ENCODE peak calls at places on chromosomes 13 and 19, in seven cellular contexts. D is A549, Y is endothelial cell of umbilical vein, E is HCT116, M is K562, T is H1, R is GM12878. Q is an unnamed sample.

GRCh38 chr13:102012299-102013293 is 389.3 kb downstream of the FGF14 start:
- DNase-seq in R (no peak), T (no peak), Y (no peak), D (no peak), E (no peak), M (no peak), Q (no peak)

GRCh38 chr19:1942078-1942933 is 1.3 kb downstream of the CSNK1G2 start:
- DNase-seq in M (peak), R (peak), E (no peak), D (peak), Y (peak), T (peak), Q (peak)

GRCh38 chr19:37905936-37906867 is at the start of gene WDR87:
- DNase-seq in E (no peak), T (no peak), R (no peak), Y (no peak), M (peak), D (peak), Q (peak)

GRCh38 chr19:492091-492531 is 4.2 kb upstream of the MADCAM1 start:
- DNase-seq in R (no peak), D (no peak), E (no peak), T (no peak), Y (no peak), M (peak), Q (no peak)

GRCh38 chr13:31965361-31966066 is 66.1 kb upstream of the FRY start:
- DNase-seq in Y (peak), T (no peak), M (no peak), E (no peak), D (no peak), R (peak), Q (no peak)

GRCh38 chr13:82674546-82674945 is 1207.7 kb downstream of the SLITRK1 start:
- DNase-seq in T (no peak), R (no peak), E (no peak), Y (no peak), M (no peak), D (no peak), Q (no peak)

GRCh38 chr13:75757336-75757735 is 121.2 kb downstream of the LMO7 start:
- DNase-seq in Y (no peak), D (no peak), E (no peak), T (no peak), M (no peak), R (no peak), Q (no peak)

GRCh38 chr13:107322228-107322627 is 754.3 kb upstream of the ARGLU1 start:
- DNase-seq in E (no peak), R (no peak), D (no peak), Y (peak), T (no peak), M (no peak), Q (no peak)

GRCh38 chr19:39236527-39236926 is 8.3 kb downstream of the IFNL3 start:
- DNase-seq in T (no peak), E (no peak), D (no peak), R (no peak), Y (no peak), M (no peak), Q (no peak)

GRCh38 chr13:19959831-19960672 is 1.5 kb downstream of the ZMYM2 start:
- DNase-seq in R (peak), E (peak), Y (peak), T (peak), M (peak), D (peak), Q (peak)

GRCh38 chr13:19960673-19961015 is 2.1 kb downstream of the ZMYM2 start:
- DNase-seq in M (no peak), T (no peak), R (no peak), D (no peak), E (no peak), Y (no peak), Q (peak)

GRCh38 chr13:19957320-19958118 is 1.0 kb upstream of the ZMYM2 start:
- DNase-seq in Y (peak), M (no peak), D (peak), E (no peak), R (peak), T (peak), Q (peak)

GRCh38 chr13:19959141-19959830 is 759 bp downstream of the ZMYM2 start:
- DNase-seq in D (peak), Y (peak), R (no peak), T (peak), E (peak), M (peak), Q (peak)

DNA sequence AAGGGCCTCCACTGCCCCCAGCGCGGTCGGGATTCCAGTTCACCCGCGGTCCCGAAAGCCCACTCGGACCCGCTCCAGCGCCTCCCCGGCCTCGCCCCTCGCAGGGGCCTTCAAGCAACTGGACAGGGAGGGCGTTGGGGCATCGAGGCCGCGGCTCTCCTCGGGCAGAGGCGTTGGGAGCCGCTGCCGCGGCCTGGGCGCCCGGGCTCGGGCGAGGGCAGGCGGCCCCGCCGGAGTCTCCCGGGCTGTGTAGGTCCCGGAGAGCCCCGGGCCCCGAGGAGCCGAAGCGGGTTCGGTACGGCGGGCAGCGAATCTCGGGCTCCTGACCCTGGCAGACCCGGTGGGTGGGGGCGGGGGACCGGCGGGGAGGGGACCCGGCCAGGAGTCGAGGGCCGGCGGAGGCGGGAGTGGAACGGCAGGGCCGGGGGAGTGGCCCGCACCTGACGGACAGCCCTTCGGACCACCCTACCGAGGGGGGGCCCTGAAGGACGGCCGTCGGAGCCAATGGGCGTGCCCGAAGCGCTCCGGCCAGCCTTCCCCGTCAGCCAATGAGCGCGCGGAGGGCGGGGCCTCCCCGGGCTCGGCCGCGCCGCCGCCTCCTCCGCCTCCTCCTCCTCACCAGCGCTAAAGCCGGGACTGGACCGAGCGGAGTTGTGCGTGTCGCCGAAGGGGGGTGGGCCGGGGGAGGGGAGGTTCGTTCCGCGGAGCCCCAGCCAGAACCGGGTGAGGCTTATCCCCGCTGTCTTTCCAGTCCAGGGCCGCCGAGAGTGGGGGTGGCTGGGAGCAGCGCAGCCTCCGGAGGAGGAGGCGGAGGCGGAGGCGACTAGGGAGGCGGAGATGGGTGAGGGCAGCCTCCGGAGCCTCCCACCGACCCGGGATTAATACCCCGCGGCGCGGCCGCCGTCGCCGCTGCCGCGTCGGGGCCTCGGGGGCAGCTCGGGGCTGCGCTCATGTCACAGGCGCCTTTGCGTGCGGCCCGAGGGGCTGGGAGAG is at the start of gene ZMYM2:
- DNase-seq in M (peak), T (peak), Y (peak), R (peak), E (peak), D (peak), Q (peak)
- TF ChIP-seq POLR2A in M (peak), T (peak), Y (peak), R (peak), E (peak), D (peak), Q (peak)

GRCh38 chr13:110447058-110447511 is 114.4 kb downstream of the RAB20 start:
- DNase-seq in M (no peak), T (no peak), Y (no peak), R (peak), D (no peak), E (no peak), Q (no peak)
- TF ChIP-seq MAX in M (no peak), T (no peak), Y (no peak), R (no peak), D (no peak), E (no peak), Q (no peak)

DNA sequence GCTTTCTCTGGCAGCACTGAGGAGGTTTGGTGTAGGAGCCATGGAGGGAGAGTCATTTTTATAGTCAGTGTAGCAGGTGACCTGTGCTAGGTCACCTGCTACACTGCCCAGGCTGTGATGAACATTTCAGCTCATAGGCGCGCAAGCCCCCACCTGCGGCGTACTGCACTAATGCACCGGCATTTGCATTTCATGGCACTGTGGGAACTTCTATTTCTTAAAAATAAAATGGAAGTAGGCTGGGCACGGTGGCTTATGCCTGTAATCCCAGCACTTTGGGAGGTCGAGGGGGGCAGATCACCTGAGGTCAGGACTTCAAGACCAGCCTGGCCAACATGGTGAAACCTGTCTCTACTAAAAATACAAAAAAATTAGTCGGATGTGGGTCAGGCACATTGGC is 101.0 kb downstream of the SLC7A1 start:
- DNase-seq in Y (no peak), M (no peak), E (no peak), D (no peak), R (no peak), T (no peak), Q (no peak)
- TF ChIP-seq POLR2A in Y (no peak), M (no peak), E (no peak), D (no peak), R (no peak), T (no peak), Q (no peak)

DNA sequence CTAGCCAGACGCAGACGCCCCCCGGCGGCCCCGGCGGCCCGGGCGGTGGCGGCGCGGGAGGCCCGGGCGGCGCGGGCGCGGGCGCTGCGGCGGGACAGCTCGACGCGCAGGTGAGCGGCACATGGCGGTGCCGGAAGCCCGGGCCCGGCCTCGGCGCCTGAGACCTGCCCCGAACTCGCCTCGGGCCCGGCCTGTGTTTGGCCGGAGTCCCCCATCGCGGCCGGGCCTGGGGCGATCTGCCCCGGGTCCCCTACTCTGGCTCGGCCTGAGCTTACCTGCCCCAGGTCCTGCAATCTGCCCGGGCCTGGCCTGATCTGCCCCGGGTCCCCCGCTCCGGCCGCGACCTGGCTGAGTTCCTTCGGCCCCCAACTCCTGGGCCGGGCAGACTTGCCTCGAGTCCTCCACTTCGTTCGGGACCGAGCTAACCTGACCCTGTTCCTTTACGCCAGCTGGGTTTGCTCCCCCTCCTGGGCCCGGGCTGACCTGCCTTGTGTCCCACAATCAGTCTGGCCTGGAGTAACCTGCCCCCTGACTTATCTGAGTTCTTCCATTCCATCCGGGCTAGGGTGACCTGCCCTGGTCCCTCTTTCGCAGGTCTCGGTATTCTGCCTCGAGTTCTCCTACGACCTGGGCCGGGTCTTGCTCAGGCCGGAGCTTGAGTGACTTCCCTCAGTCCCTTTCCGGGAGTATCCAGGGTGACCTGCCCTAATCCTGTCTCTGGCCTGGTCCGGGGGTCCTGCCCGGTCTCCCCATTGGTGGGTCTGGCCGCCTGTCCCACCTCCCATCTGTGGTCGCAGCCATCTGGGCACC is 777 bp downstream of the UPF1 start:
- DNase-seq in T (peak), M (peak), D (peak), E (no peak), R (no peak), Y (peak), Q (peak)
- TF ChIP-seq MAX in T (peak), M (peak), D (no peak), E (no peak), R (no peak), Y (no peak), Q (no peak)

GRCh38 chr13:37682496-37682895 is 83.9 kb upstream of the POSTN start:
- DNase-seq in M (no peak), Y (no peak), R (no peak), E (no peak), D (no peak), T (no peak), Q (no peak)

GRCh38 chr13:37685206-37685605 is 86.6 kb upstream of the POSTN start:
- DNase-seq in E (no peak), D (no peak), T (no peak), Y (peak), R (no peak), M (no peak), Q (no peak)

GRCh38 chr13:37681295-37682032 is 82.9 kb upstream of the POSTN start:
- DNase-seq in D (no peak), M (no peak), R (no peak), Y (peak), E (no peak), T (no peak), Q (no peak)

GRCh38 chr13:37690361-37690760 is 91.8 kb upstream of the POSTN start:
- DNase-seq in R (no peak), D (no peak), T (no peak), E (no peak), M (no peak), Y (no peak), Q (no peak)

GRCh38 chr13:37686501-37686900 is 87.9 kb upstream of the POSTN start:
- DNase-seq in E (no peak), M (no peak), T (no peak), D (no peak), R (no peak), Y (no peak), Q (no peak)
- TF ChIP-seq POLR2A in E (no peak), M (no peak), T (no peak), D (no peak), R (no peak), Y (no peak), Q (no peak)

GRCh38 chr13:67238277-67238859 is 8.2 kb upstream of the PCDH9 start:
- DNase-seq in D (no peak), E (peak), T (no peak), Y (peak), M (peak), R (no peak), Q (peak)
- TF ChIP-seq MAX in D (no peak), E (no peak), T (no peak), Y (no peak), M (no peak), R (no peak), Q (no peak)

DNA sequence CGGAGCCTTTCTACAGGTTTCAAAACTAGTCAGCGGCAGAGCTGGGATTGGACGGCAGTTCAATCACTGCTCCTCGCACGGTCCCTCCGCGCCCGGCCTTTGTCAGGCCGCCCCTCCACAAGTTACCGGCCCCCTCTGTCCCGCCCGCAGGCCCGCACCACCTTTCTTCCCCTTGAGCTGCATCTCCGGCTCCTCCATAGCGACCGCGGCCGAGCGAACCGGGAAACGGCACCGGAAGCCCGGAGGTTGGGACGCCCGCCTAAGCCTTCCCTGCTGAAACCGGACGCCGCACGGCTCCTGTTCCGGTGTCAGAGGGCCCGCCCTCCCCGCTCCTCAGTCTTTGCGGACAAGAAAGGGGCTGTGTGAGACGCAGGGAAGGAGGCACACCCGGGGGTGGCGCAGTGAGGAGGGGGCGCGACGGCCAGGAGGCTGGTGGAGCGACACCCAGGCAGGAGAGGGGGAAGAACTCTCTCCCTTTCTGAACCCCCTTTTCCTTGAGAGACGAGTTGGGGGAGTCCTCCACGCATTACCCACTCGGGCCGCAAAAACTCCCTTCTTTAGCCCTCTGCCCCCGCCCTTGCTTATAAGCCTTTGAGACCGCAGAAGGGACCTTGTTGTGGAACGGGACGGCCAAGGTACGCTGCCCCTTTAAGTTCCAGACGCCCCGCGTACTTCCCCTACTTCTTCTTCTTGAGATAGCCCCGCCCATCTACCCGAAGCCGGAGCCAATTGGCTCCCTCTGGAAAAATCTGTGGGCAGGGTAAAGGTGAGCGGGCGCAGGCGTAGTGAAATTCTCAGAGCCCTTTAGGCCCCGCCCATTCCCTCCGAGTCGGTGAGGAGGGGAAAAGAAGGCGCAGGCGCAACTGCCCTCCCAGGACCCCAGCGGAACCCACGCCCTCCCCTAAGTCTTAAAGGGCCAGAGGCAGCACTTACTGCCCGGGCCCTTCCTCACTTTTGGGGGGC is at the start of the genes BORCS8 and RFXANK:
- DNase-seq in T (peak), D (peak), E (peak), Y (peak), R (peak), M (peak), Q (peak)
- TF ChIP-seq POLR2A in T (peak), D (peak), E (peak), Y (peak), R (peak), M (peak), Q (peak)

GRCh38 chr13:99527346-99527745 is 26.1 kb downstream of the TM9SF2 start:
- DNase-seq in D (no peak), R (no peak), T (no peak), E (no peak), M (no peak), Y (no peak), Q (peak)

GRCh38 chr13:99525967-99526366 is 24.7 kb downstream of the TM9SF2 start:
- DNase-seq in R (no peak), M (no peak), D (no peak), Y (no peak), T (no peak), E (no peak), Q (no peak)

GRCh38 chr13:99526549-99526948 is 25.3 kb downstream of the TM9SF2 start:
- DNase-seq in E (no peak), T (no peak), Y (no peak), D (no peak), R (no peak), M (no peak), Q (no peak)

GRCh38 chr13:99523838-99524237 is 22.6 kb downstream of the TM9SF2 start:
- DNase-seq in M (no peak), R (no peak), Y (no peak), T (no peak), D (no peak), E (no peak), Q (no peak)

DNA sequence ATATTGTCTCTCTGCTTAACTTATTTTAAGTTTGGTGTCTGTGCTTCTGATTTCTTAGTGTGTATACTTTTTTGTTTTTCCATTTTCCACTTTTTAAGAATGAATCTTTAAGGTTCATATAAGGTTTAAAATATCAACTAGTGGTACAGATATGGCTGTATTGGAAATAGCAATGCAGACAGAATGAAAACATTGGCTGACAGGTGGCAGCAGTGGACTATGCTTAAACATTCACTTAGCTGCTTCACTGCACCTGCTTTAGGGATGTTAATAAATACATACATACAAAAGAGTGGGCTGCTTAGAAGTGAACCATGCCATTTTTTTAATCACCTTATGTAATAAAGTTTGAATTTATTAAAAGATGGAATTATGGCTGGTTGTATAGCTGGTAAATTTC is 27.3 kb downstream of the TM9SF2 start:
- DNase-seq in D (peak), E (no peak), Y (peak), R (no peak), T (no peak), M (no peak), Q (peak)
- TF ChIP-seq MAX in D (no peak), E (no peak), Y (no peak), R (no peak), T (no peak), M (no peak), Q (no peak)

Q was measured in NB4.